ENCODE peak calls at places on chromosomes 6 and 20, in five cellular contexts. U is A549, P is tibial artery, C is Calu3, X is lower leg skin. O is an unnamed sample.

GRCh38 chr6:119348308-119349040 is 1.1 kb downstream of the MAN1A1 start:
- DNase-seq in U (no peak), P (peak), C (peak), X (no peak), O (no peak)

GRCh38 chr6:33952016-33952415 is 148.2 kb upstream of the MLN start:
- DNase-seq in U (no peak), P (no peak), C (no peak), X (no peak), O (no peak)

GRCh38 chr6:55670850-55671413 is 91.9 kb upstream of the HMGCLL1 start:
- DNase-seq in U (no peak), P (no peak), C (no peak), X (no peak), O (no peak)

GRCh38 chr6:159969204-159969912 is 476 bp downstream of the IGF2R start:
- DNase-seq in U (no peak), P (no peak), C (peak), X (no peak), O (no peak)

GRCh38 chr6:44662461-44663121 is 275.1 kb downstream of the CDC5L start:
- DNase-seq in U (no peak), P (no peak), C (no peak), X (no peak), O (no peak)

GRCh38 chr6:13156381-13156780 is 172.0 kb downstream of the TBC1D7 start:
- DNase-seq in U (no peak), P (no peak), C (no peak), X (no peak), O (peak)

GRCh38 chr6:113903666-113904330 is 46.7 kb downstream of the MARCKS start:
- DNase-seq in U (no peak), P (peak), C (no peak), X (peak), O (no peak)

GRCh38 chr20:8837396-8837795 is 231.5 kb upstream of the PLCB4 start:
- DNase-seq in U (peak), P (no peak), C (no peak), X (no peak), O (no peak)

GRCh38 chr6:37966801-37967200 is 147.3 kb downstream of the ZFAND3 start:
- DNase-seq in U (no peak), P (no peak), C (no peak), X (no peak), O (no peak)

GRCh38 chr6:47631248-47632196 is 66.9 kb upstream of the ADGRF4 start:
- DNase-seq in U (peak), P (no peak), C (no peak), X (no peak), O (no peak)

GRCh38 chr6:18405477-18406293 is 18.5 kb downstream of the RNF144B start:
- DNase-seq in U (peak), P (no peak), C (no peak), X (no peak), O (peak)

GRCh38 chr20:50305636-50306477 is 115.2 kb downstream of the CEBPB start:
- DNase-seq in U (peak), P (peak), C (no peak), X (peak), O (no peak)

GRCh38 chr6:1247058-1247457 is 64.8 kb upstream of the FOXQ1 start:
- DNase-seq in U (no peak), P (no peak), C (no peak), X (no peak), O (no peak)

GRCh38 chr6:145929037-145929633 is 35.0 kb downstream of the SHPRH start:
- DNase-seq in U (peak), P (no peak), C (no peak), X (no peak), O (peak)

GRCh38 chr6:71107935-71108420 is 151.1 kb upstream of the B3GAT2 start:
- DNase-seq in U (no peak), P (no peak), C (no peak), X (no peak), O (no peak)

GRCh38 chr20:2688041-2688591 is 4.5 kb upstream of the EBF4 start:
- DNase-seq in U (peak), P (no peak), C (no peak), X (no peak), O (no peak)

GRCh38 chr20:23928788-23929187 is 49.2 kb upstream of the CST5 start:
- DNase-seq in U (no peak), P (no peak), C (no peak), X (no peak), O (no peak)

GRCh38 chr6:89834884-89835792 is 5.5 kb downstream of the CASP8AP2 start:
- DNase-seq in U (no peak), P (no peak), C (no peak), X (no peak), O (no peak)

GRCh38 chr20:49713779-49714712 is at the start of gene B4GALT5:
- DNase-seq in U (peak), P (peak), C (peak), X (peak), O (peak)

GRCh38 chr20:35226775-35227681 is 538 bp downstream of the MMP24 start:
- DNase-seq in U (peak), P (peak), C (peak), X (no peak), O (no peak)

GRCh38 chr6:29810371-29810770 is 17.3 kb upstream of the HLA-G start:
- DNase-seq in U (no peak), P (no peak), C (no peak), X (no peak), O (no peak)

GRCh38 chr6:235763-236360 is 56.4 kb upstream of the DUSP22 start:
- DNase-seq in U (no peak), P (no peak), C (no peak), X (no peak), O (peak)

GRCh38 chr6:116049381-116049780 is 11.3 kb downstream of the FRK start:
- DNase-seq in U (no peak), P (no peak), C (no peak), X (no peak), O (no peak)

GRCh38 chr6:41100871-41101287 is 28.1 kb downstream of the NFYA start:
- DNase-seq in U (no peak), P (no peak), C (no peak), X (no peak), O (no peak)

GRCh38 chr6:11606287-11606686 is 68.7 kb downstream of the TMEM170B start:
- DNase-seq in U (no peak), P (peak), C (no peak), X (no peak), O (no peak)

GRCh38 chr20:703010-703409 is 27.4 kb upstream of the SCRT2 start:
- DNase-seq in U (no peak), P (no peak), C (no peak), X (no peak), O (no peak)

GRCh38 chr20:51187318-51187717 is 164.4 kb upstream of the KCNG1 start:
- DNase-seq in U (no peak), P (no peak), C (no peak), X (no peak), O (no peak)

GRCh38 chr6:38349795-38350194 is 289.9 kb downstream of the BTBD9 start:
- DNase-seq in U (no peak), P (no peak), C (no peak), X (no peak), O (peak)

GRCh38 chr6:16854986-16855385 is 93.7 kb upstream of the ATXN1 start:
- DNase-seq in U (no peak), P (no peak), C (no peak), X (no peak), O (no peak)

GRCh38 chr6:63295553-63295952 is 24.2 kb downstream of the LGSN start:
- DNase-seq in U (no peak), P (no peak), C (no peak), X (no peak), O (no peak)
- TF ChIP-seq CTCF in U (no peak), P (no peak), C (no peak), X (no peak), O (no peak)

GRCh38 chr20:15643713-15644112 is 929.5 kb downstream of the KIF16B start:
- DNase-seq in U (peak), P (no peak), C (peak), X (no peak), O (no peak)
- TF ChIP-seq CTCF in U (peak), P (no peak), C (no peak), X (no peak), O (peak)

DNA sequence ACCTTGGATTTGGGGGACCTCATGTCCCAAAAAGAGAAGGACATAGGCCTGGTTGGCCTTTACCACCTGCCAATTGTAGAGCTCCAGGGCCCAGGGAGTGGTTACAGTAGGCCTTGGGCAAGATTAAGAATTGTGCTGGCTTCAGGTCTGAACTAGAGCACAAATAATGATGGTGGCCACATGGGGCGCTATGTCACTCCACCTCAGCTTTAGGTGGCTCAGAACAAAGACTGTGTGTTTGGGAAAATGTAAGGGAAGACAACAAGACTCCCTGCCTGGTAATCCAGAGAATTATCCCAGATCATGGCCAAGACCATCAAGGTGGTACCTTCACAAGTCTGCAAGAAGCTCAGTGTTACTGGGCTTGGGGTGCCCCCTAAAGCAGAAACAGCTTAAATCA is 224.9 kb upstream of the OPRM1 start:
- DNase-seq in U (no peak), P (no peak), C (no peak), X (no peak), O (no peak)
- TF ChIP-seq CTCF in U (no peak), P (no peak), C (no peak), X (no peak), O (no peak)

DNA sequence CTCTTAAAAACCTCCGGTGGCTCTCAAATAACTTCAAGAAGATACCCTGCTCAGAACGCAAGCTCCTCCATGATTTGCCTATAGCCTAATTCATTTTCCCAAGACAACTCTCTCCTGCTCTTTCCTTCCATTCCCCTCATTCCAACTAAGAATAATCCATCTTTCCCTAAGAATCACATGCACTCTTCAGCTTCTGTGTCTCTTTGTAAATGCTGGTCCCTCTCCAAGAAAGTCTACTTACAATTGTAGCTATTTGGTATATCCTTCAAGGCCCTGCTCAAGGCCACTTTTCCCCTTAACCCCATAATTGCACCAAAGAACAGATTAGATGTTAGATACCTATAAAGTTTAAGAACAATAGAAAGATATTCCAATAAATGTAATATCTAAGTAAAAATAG is 7.4 kb upstream of the HEY2 start:
- DNase-seq in U (no peak), P (no peak), C (no peak), X (no peak), O (no peak)
- TF ChIP-seq CTCF in U (no peak), P (no peak), C (no peak), X (no peak), O (no peak)

DNA sequence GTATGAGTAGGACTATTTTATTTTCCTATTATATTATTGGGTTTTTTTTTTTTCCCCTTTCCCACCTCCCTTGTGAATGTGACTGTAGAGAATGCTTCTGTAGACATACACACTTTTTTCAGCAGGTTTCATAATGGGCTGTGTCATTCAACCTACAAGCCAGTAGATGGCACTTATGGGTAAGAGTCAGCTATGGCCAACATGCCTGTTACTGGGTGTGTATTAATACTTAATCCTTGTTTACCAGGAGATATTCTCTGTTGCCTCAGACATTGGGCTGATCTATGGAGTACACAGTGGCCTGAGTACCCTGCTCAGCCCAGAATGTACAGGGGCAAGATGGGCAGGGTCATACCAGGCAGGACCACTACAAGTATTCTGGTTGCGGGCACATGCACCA is 382.5 kb downstream of the EPHA7 start:
- DNase-seq in U (peak), P (no peak), C (no peak), X (no peak), O (no peak)
- TF ChIP-seq CTCF in U (no peak), P (no peak), C (no peak), X (no peak), O (no peak)

GRCh38 chr6:163554663-163555062 is 140.1 kb downstream of the QKI start:
- DNase-seq in U (peak), P (peak), C (peak), X (no peak), O (peak)
- TF ChIP-seq CTCF in U (peak), P (peak), C (peak), X (no peak), O (peak)

DNA sequence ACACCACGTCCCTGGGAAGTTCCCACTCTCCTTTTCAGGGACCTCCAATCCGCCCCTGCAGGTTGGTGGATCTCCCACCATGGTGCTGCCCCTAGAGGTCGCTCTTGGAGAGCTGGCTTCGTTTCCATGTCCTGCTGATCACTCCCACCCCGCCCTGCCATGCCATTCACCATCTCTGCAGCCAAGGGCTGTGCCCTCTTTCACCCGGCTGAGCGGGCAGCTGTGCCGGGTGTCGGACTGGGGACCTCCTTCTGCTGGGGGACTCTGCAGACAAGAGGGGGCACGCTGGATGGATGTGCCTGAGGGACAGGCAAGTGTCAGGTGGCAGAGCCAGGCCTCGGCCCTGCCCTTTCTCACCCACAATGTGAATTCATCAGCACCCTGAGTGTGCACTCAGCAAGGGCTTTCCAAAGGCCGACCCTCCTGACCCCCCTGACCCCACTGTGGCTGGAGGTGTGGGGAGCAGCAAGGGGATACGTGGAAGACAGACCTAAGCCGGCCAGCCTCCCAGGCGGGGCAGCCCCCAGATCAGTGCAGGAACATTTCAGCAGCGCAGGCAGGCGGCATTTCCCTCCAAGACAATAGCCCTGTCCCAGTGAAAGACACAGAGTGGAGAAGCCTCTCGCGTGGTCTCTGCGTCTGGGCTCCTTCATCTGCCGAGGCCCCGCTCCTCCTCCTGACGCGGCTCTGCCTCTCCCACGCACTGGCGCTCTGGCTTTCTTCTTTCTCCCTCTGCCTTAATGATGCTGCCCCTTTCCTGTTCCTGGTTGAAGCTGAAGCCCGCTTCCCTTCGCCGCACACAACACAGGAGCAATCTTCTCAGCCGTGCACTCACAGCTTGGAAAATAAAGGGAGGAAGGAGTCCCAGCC is 347.2 kb downstream of the CDH4 start:
- DNase-seq in U (no peak), P (no peak), C (no peak), X (no peak), O (no peak)
- TF ChIP-seq CTCF in U (no peak), P (no peak), C (no peak), X (no peak), O (no peak)

DNA sequence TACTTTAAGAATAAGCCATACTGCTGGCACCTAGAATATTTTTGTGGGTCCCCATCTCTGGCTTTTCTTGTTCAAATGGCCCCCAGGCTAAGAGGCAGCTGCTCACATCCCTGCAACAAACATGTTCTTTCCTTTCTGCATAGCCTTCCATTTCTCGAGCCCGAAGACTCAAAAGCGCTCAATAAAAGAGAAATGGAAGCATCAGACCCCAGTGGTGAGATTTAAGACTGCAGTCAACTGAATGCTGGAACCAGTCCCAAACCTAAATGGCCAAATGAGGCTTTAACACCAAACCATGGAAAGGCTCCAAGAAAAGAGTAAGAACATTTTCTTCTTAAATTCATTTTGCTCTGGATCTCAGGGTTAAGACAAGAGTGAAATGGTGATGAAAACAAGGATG is 122.1 kb upstream of the TRAF3IP2 start:
- DNase-seq in U (peak), P (no peak), C (no peak), X (no peak), O (no peak)
- TF ChIP-seq CTCF in U (no peak), P (peak), C (peak), X (no peak), O (peak)

GRCh38 chr6:150738092-150738625 is 127.3 kb upstream of the MTHFD1L start:
- DNase-seq in U (no peak), P (no peak), C (no peak), X (no peak), O (no peak)

GRCh38 chr6:150744522-150745260 is 120.8 kb upstream of the MTHFD1L start:
- DNase-seq in U (no peak), P (no peak), C (no peak), X (no peak), O (no peak)

GRCh38 chr6:150740453-150740852 is 125.0 kb upstream of the MTHFD1L start:
- DNase-seq in U (no peak), P (no peak), C (no peak), X (no peak), O (no peak)

GRCh38 chr6:150739711-150740349 is 125.7 kb upstream of the MTHFD1L start:
- DNase-seq in U (no peak), P (no peak), C (no peak), X (no peak), O (no peak)

GRCh38 chr6:150741633-150742200 is 123.8 kb upstream of the MTHFD1L start:
- DNase-seq in U (peak), P (no peak), C (no peak), X (no peak), O (no peak)
- TF ChIP-seq CTCF in U (no peak), P (no peak), C (no peak), X (no peak), O (no peak)